ENCODE peak calls at places on chromosomes 2 and 18, in five cellular contexts. One of them, this sample, is unnamed.

GRCh38 chr2:28898048-28898447 is 3.6 kb downstream of the WDR43 start:
- DNase-seq in CD8-positive, alpha-beta T cell: no peak
- DNase-seq in LNCaP clone FGC: no peak
- DNase-seq in foreskin fibroblast: no peak
- DNase-seq in fibroblast of mammary gland: no peak
- DNase-seq in this sample: no peak

GRCh38 chr2:44324971-44325426 is 36.3 kb downstream of the PREPL start:
- DNase-seq in CD8-positive, alpha-beta T cell: no peak
- DNase-seq in fibroblast of mammary gland: peak
- DNase-seq in LNCaP clone FGC: no peak
- DNase-seq in foreskin fibroblast: no peak
- DNase-seq in this sample: no peak

GRCh38 chr2:232438951-232439757 is 16.8 kb upstream of the ALPI start:
- DNase-seq in LNCaP clone FGC: no peak
- DNase-seq in CD8-positive, alpha-beta T cell: peak
- DNase-seq in fibroblast of mammary gland: peak
- DNase-seq in foreskin fibroblast: no peak
- DNase-seq in this sample: peak

GRCh38 chr2:33526132-33526531 is 49.7 kb downstream of the RASGRP3 start:
- DNase-seq in LNCaP clone FGC: no peak
- DNase-seq in foreskin fibroblast: peak
- DNase-seq in fibroblast of mammary gland: peak
- DNase-seq in CD8-positive, alpha-beta T cell: no peak
- DNase-seq in this sample: no peak

GRCh38 chr2:60553496-60553991 is at the start of gene BCL11A:
- DNase-seq in fibroblast of mammary gland: peak
- DNase-seq in foreskin fibroblast: peak
- DNase-seq in LNCaP clone FGC: no peak
- DNase-seq in CD8-positive, alpha-beta T cell: no peak
- DNase-seq in this sample: peak

GRCh38 chr2:127254386-127254981 is 34.4 kb upstream of the CYP27C1 start:
- DNase-seq in fibroblast of mammary gland: peak
- DNase-seq in CD8-positive, alpha-beta T cell: no peak
- DNase-seq in foreskin fibroblast: no peak
- DNase-seq in LNCaP clone FGC: no peak
- DNase-seq in this sample: peak

GRCh38 chr2:172710584-172711024 is 25.0 kb upstream of the RAPGEF4 start:
- DNase-seq in CD8-positive, alpha-beta T cell: peak
- DNase-seq in foreskin fibroblast: peak
- DNase-seq in fibroblast of mammary gland: peak
- DNase-seq in LNCaP clone FGC: no peak
- DNase-seq in this sample: peak

GRCh38 chr2:233974530-233975071 is 57.4 kb downstream of the TRPM8 start:
- DNase-seq in fibroblast of mammary gland: peak
- DNase-seq in CD8-positive, alpha-beta T cell: no peak
- DNase-seq in LNCaP clone FGC: no peak
- DNase-seq in foreskin fibroblast: peak
- DNase-seq in this sample: peak

GRCh38 chr2:176461098-176461497 is 191.9 kb downstream of the MTX2 start:
- DNase-seq in foreskin fibroblast: no peak
- DNase-seq in fibroblast of mammary gland: peak
- DNase-seq in LNCaP clone FGC: no peak
- DNase-seq in CD8-positive, alpha-beta T cell: no peak
- DNase-seq in this sample: peak

GRCh38 chr2:196481323-196481695 is 158.2 kb upstream of the CCDC150 start:
- DNase-seq in CD8-positive, alpha-beta T cell: no peak
- DNase-seq in LNCaP clone FGC: no peak
- DNase-seq in fibroblast of mammary gland: peak
- DNase-seq in foreskin fibroblast: peak
- DNase-seq in this sample: peak

GRCh38 chr2:238803996-238804395 is 43.9 kb upstream of the TWIST2 start:
- DNase-seq in CD8-positive, alpha-beta T cell: no peak
- DNase-seq in foreskin fibroblast: no peak
- DNase-seq in LNCaP clone FGC: no peak
- DNase-seq in fibroblast of mammary gland: no peak
- DNase-seq in this sample: no peak

GRCh38 chr2:184004289-184004944 is 593.9 kb upstream of the ZNF804A start:
- DNase-seq in foreskin fibroblast: no peak
- DNase-seq in LNCaP clone FGC: no peak
- DNase-seq in CD8-positive, alpha-beta T cell: no peak
- DNase-seq in fibroblast of mammary gland: no peak
- DNase-seq in this sample: no peak

GRCh38 chr2:36477744-36478143 is 120.2 kb downstream of the FEZ2 start:
- DNase-seq in fibroblast of mammary gland: no peak
- DNase-seq in LNCaP clone FGC: no peak
- DNase-seq in CD8-positive, alpha-beta T cell: no peak
- DNase-seq in foreskin fibroblast: no peak
- DNase-seq in this sample: no peak

GRCh38 chr18:21612125-21613100 is at the start of gene SNRPD1:
- DNase-seq in foreskin fibroblast: peak
- DNase-seq in CD8-positive, alpha-beta T cell: peak
- DNase-seq in fibroblast of mammary gland: peak
- DNase-seq in LNCaP clone FGC: peak
- DNase-seq in this sample: peak

GRCh38 chr2:121303531-121304263 is 18.7 kb upstream of the TFCP2L1 start:
- DNase-seq in CD8-positive, alpha-beta T cell: no peak
- DNase-seq in fibroblast of mammary gland: no peak
- DNase-seq in LNCaP clone FGC: no peak
- DNase-seq in foreskin fibroblast: no peak
- DNase-seq in this sample: peak

GRCh38 chr2:217167531-217167930 is 307.7 kb upstream of the TNP1 start:
- DNase-seq in LNCaP clone FGC: no peak
- DNase-seq in CD8-positive, alpha-beta T cell: no peak
- DNase-seq in fibroblast of mammary gland: no peak
- DNase-seq in foreskin fibroblast: no peak
- DNase-seq in this sample: peak

GRCh38 chr2:33032245-33032644 is 85.5 kb downstream of the LTBP1 start:
- DNase-seq in fibroblast of mammary gland: no peak
- DNase-seq in LNCaP clone FGC: no peak
- DNase-seq in CD8-positive, alpha-beta T cell: no peak
- DNase-seq in foreskin fibroblast: no peak
- DNase-seq in this sample: no peak

GRCh38 chr18:56139372-56139771 is 499.0 kb downstream of the TXNL1 start:
- DNase-seq in fibroblast of mammary gland: no peak
- DNase-seq in LNCaP clone FGC: no peak
- DNase-seq in foreskin fibroblast: no peak
- DNase-seq in CD8-positive, alpha-beta T cell: no peak
- DNase-seq in this sample: no peak
- H3K4me3 ChIP-seq in fibroblast of mammary gland: no peak
- H3K4me3 ChIP-seq in LNCaP clone FGC: no peak
- H3K4me3 ChIP-seq in foreskin fibroblast: no peak
- H3K4me3 ChIP-seq in CD8-positive, alpha-beta T cell: no peak
- H3K4me3 ChIP-seq in this sample: no peak

GRCh38 chr2:70192516-70192915 is 1.7 kb upstream of the C2orf42 start:
- DNase-seq in foreskin fibroblast: no peak
- DNase-seq in fibroblast of mammary gland: no peak
- DNase-seq in CD8-positive, alpha-beta T cell: no peak
- DNase-seq in LNCaP clone FGC: no peak
- DNase-seq in this sample: peak

GRCh38 chr2:70191244-70191735 is 471 bp upstream of the C2orf42 start:
- DNase-seq in foreskin fibroblast: no peak
- DNase-seq in fibroblast of mammary gland: no peak
- DNase-seq in LNCaP clone FGC: no peak
- DNase-seq in CD8-positive, alpha-beta T cell: no peak
- DNase-seq in this sample: no peak

GRCh38 chr2:70190086-70190412 is 770 bp downstream of the C2orf42 start:
- DNase-seq in foreskin fibroblast: peak
- DNase-seq in CD8-positive, alpha-beta T cell: no peak
- DNase-seq in LNCaP clone FGC: no peak
- DNase-seq in fibroblast of mammary gland: no peak
- DNase-seq in this sample: no peak

GRCh38 chr2:70188460-70188859 is 2.4 kb downstream of the C2orf42 start:
- DNase-seq in fibroblast of mammary gland: peak
- DNase-seq in CD8-positive, alpha-beta T cell: no peak
- DNase-seq in foreskin fibroblast: no peak
- DNase-seq in LNCaP clone FGC: no peak
- DNase-seq in this sample: no peak

DNA sequence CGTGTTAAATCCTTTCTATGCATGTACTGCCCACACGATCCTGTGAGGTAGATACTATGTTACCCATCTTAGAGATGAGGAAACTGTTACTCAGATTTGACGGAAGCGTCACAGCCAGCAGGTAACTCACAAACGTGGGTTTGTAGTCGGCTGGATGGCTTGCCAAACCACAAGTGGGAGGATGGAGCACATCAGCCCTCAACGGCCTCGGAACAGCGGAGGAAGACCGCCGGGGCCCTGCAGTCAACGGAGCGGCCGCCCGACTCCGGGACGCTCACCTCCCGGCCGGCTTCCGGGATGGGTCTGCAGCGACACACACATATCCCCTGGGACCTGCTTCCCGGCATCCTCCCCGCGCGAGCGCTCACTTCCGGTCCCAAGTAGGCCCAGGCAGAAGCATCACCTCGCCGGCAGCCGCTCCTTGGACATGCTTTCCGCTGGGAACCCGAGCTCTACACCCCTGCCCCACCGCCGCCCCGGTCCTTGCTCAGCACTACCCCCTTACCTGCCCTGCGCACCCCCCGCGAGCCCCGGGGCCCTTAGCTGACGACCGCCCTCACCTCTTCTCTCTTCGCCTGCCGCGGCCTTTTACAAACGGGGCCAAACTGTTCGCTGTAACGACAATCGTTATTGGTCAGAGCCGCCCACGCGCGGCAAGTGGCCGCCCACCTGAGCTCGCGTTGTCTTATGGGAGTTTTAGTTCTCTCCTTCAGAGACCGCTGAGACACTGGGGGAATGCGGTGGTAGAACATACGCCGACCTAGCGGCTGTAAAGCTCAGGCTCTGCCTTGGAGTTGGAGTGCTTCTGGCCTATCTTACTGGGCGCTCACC is at the start of gene C2orf42:
- DNase-seq in foreskin fibroblast: peak
- DNase-seq in CD8-positive, alpha-beta T cell: peak
- DNase-seq in fibroblast of mammary gland: peak
- DNase-seq in LNCaP clone FGC: peak
- DNase-seq in this sample: peak
- TF ChIP-seq CTCF in foreskin fibroblast: no peak
- TF ChIP-seq CTCF in CD8-positive, alpha-beta T cell: no peak
- TF ChIP-seq CTCF in fibroblast of mammary gland: peak
- TF ChIP-seq CTCF in LNCaP clone FGC: no peak
- TF ChIP-seq CTCF in this sample: no peak

GRCh38 chr18:8607776-8608682 is 1.2 kb upstream of the RAB12 start:
- DNase-seq in CD8-positive, alpha-beta T cell: no peak
- DNase-seq in foreskin fibroblast: peak
- DNase-seq in LNCaP clone FGC: no peak
- DNase-seq in fibroblast of mammary gland: peak
- DNase-seq in this sample: no peak
- H3K4me3 ChIP-seq in CD8-positive, alpha-beta T cell: peak
- H3K4me3 ChIP-seq in foreskin fibroblast: peak
- H3K4me3 ChIP-seq in LNCaP clone FGC: no peak
- H3K4me3 ChIP-seq in fibroblast of mammary gland: peak
- H3K4me3 ChIP-seq in this sample: peak

GRCh38 chr18:60090170-60090569 is 190.4 kb downstream of the PMAIP1 start:
- DNase-seq in CD8-positive, alpha-beta T cell: no peak
- DNase-seq in fibroblast of mammary gland: no peak
- DNase-seq in LNCaP clone FGC: no peak
- DNase-seq in foreskin fibroblast: no peak
- DNase-seq in this sample: peak
- TF ChIP-seq CTCF in CD8-positive, alpha-beta T cell: no peak
- TF ChIP-seq CTCF in fibroblast of mammary gland: no peak
- TF ChIP-seq CTCF in LNCaP clone FGC: peak
- TF ChIP-seq CTCF in foreskin fibroblast: no peak
- TF ChIP-seq CTCF in this sample: peak

GRCh38 chr2:130963849-130964793 is 127.4 kb downstream of the ARHGEF4 start:
- DNase-seq in CD8-positive, alpha-beta T cell: no peak
- DNase-seq in fibroblast of mammary gland: no peak
- DNase-seq in foreskin fibroblast: no peak
- DNase-seq in LNCaP clone FGC: peak
- DNase-seq in this sample: peak

GRCh38 chr2:130966149-130967019 is 126.9 kb downstream of the FAM168B start:
- DNase-seq in CD8-positive, alpha-beta T cell: no peak
- DNase-seq in LNCaP clone FGC: no peak
- DNase-seq in foreskin fibroblast: no peak
- DNase-seq in fibroblast of mammary gland: no peak
- DNase-seq in this sample: no peak

GRCh38 chr2:130964931-130965330 is 128.2 kb downstream of the ARHGEF4 start:
- DNase-seq in LNCaP clone FGC: no peak
- DNase-seq in fibroblast of mammary gland: no peak
- DNase-seq in foreskin fibroblast: no peak
- DNase-seq in CD8-positive, alpha-beta T cell: no peak
- DNase-seq in this sample: no peak

GRCh38 chr2:130967020-130967495 is 126.2 kb downstream of the FAM168B start:
- DNase-seq in CD8-positive, alpha-beta T cell: no peak
- DNase-seq in foreskin fibroblast: no peak
- DNase-seq in LNCaP clone FGC: no peak
- DNase-seq in fibroblast of mammary gland: no peak
- DNase-seq in this sample: no peak

GRCh38 chr2:130963058-130963848 is 126.5 kb downstream of the ARHGEF4 start:
- DNase-seq in LNCaP clone FGC: no peak
- DNase-seq in foreskin fibroblast: no peak
- DNase-seq in CD8-positive, alpha-beta T cell: no peak
- DNase-seq in fibroblast of mammary gland: no peak
- DNase-seq in this sample: no peak
- H3K4me3 ChIP-seq in LNCaP clone FGC: no peak
- H3K4me3 ChIP-seq in foreskin fibroblast: no peak
- H3K4me3 ChIP-seq in CD8-positive, alpha-beta T cell: no peak
- H3K4me3 ChIP-seq in fibroblast of mammary gland: no peak
- H3K4me3 ChIP-seq in this sample: no peak

DNA sequence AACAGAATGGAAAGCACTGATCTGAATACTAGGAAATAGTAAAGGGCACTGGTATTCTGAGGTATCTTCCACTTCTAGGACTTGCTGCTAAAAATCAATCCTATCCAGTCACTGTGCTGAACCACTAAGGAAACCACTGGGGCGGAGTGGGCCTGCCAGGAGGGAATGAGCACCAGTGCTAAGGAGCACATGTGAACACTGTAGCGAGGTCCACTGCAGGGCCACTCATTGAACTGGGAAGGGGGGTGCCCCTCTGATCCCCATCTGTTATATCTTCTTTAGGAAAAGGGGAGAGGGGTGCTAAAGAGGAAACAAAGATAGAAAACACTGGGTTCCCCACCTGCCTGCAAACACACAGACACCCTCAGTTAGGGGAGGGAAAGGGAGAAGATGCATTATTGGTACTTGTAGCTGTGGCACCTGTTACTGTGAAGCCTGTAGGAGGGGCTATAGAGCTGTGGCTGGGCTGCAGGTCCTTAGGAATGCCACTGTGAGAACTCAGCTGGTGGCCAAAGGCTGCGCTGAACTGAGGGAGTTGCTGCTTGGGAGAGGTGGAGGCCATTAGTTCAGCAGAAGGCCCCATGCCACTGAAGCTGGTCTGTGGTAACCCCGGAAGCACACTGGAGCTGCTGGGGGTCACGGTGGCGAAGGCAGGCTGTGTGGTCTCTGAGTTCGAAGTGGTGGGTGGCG is 81.8 kb downstream of the INO80D start:
- DNase-seq in CD8-positive, alpha-beta T cell: no peak
- DNase-seq in foreskin fibroblast: no peak
- DNase-seq in fibroblast of mammary gland: peak
- DNase-seq in LNCaP clone FGC: no peak
- DNase-seq in this sample: peak
- TF ChIP-seq CTCF in CD8-positive, alpha-beta T cell: no peak
- TF ChIP-seq CTCF in foreskin fibroblast: no peak
- TF ChIP-seq CTCF in fibroblast of mammary gland: peak
- TF ChIP-seq CTCF in LNCaP clone FGC: peak
- TF ChIP-seq CTCF in this sample: peak

GRCh38 chr18:42959528-42959927 is 156.0 kb downstream of the RIT2 start:
- DNase-seq in LNCaP clone FGC: no peak
- DNase-seq in fibroblast of mammary gland: no peak
- DNase-seq in CD8-positive, alpha-beta T cell: no peak
- DNase-seq in foreskin fibroblast: no peak
- DNase-seq in this sample: no peak
- H3K4me3 ChIP-seq in LNCaP clone FGC: no peak
- H3K4me3 ChIP-seq in fibroblast of mammary gland: no peak
- H3K4me3 ChIP-seq in CD8-positive, alpha-beta T cell: no peak
- H3K4me3 ChIP-seq in foreskin fibroblast: no peak
- H3K4me3 ChIP-seq in this sample: no peak